ENCODE peak calls at places on chromosomes 12 and 14, in seven cellular contexts. One of them, this sample, is unnamed. For H3K9me3, the result is how much of the 10 kb centered on the place peaks cover.

GRCh38 chr14:82055511-82055910 is 521.9 kb upstream of the SEL1L start:
- DNase-seq in H9: no peak
- DNase-seq in NT2/D1: no peak
- DNase-seq in AG04450: no peak
- DNase-seq in HCT116: no peak
- DNase-seq in lung: no peak
- DNase-seq in astrocyte: no peak
- DNase-seq in this sample: no peak

GRCh38 chr12:123934829-123935228 is 37.8 kb downstream of the CCDC92 start:
- DNase-seq in HCT116: no peak
- DNase-seq in H9: no peak
- DNase-seq in AG04450: no peak
- DNase-seq in lung: no peak
- DNase-seq in astrocyte: peak
- DNase-seq in NT2/D1: no peak
- DNase-seq in this sample: no peak

GRCh38 chr14:32366256-32366655 is 37.2 kb downstream of the AKAP6 start:
- DNase-seq in NT2/D1: no peak
- DNase-seq in H9: no peak
- DNase-seq in astrocyte: peak
- DNase-seq in AG04450: no peak
- DNase-seq in lung: no peak
- DNase-seq in HCT116: no peak
- DNase-seq in this sample: no peak

GRCh38 chr14:20440882-20441281 is 4.9 kb upstream of the KLHL33 start:
- DNase-seq in astrocyte: no peak
- DNase-seq in NT2/D1: no peak
- DNase-seq in lung: no peak
- DNase-seq in HCT116: no peak
- DNase-seq in H9: no peak
- DNase-seq in AG04450: no peak
- DNase-seq in this sample: no peak

GRCh38 chr12:88509347-88509746 is 70.9 kb downstream of the KITLG start:
- DNase-seq in astrocyte: no peak
- DNase-seq in AG04450: no peak
- DNase-seq in lung: no peak
- DNase-seq in H9: no peak
- DNase-seq in HCT116: no peak
- DNase-seq in NT2/D1: no peak
- DNase-seq in this sample: no peak

GRCh38 chr14:34301107-34301734 is 160.8 kb downstream of the SPTSSA start:
- DNase-seq in AG04450: no peak
- DNase-seq in astrocyte: peak
- DNase-seq in HCT116: peak
- DNase-seq in NT2/D1: peak
- DNase-seq in lung: no peak
- DNase-seq in H9: no peak
- DNase-seq in this sample: no peak

GRCh38 chr12:86710110-86710509 is 453.9 kb upstream of the MGAT4C start:
- DNase-seq in AG04450: no peak
- DNase-seq in HCT116: no peak
- DNase-seq in lung: no peak
- DNase-seq in H9: no peak
- DNase-seq in astrocyte: peak
- DNase-seq in NT2/D1: no peak
- DNase-seq in this sample: no peak

GRCh38 chr14:89137514-89138163 is 279.4 kb downstream of the FOXN3 start:
- DNase-seq in lung: peak
- DNase-seq in AG04450: peak
- DNase-seq in astrocyte: peak
- DNase-seq in HCT116: peak
- DNase-seq in H9: no peak
- DNase-seq in NT2/D1: no peak
- DNase-seq in this sample: no peak

GRCh38 chr12:94020335-94020734 is 128.0 kb upstream of the PLXNC1 start:
- DNase-seq in HCT116: no peak
- DNase-seq in AG04450: no peak
- DNase-seq in astrocyte: no peak
- DNase-seq in H9: no peak
- DNase-seq in NT2/D1: no peak
- DNase-seq in lung: no peak
- DNase-seq in this sample: no peak

GRCh38 chr14:53953002-53953827 is 3.4 kb downstream of the BMP4 start:
- DNase-seq in AG04450: peak
- DNase-seq in lung: peak
- DNase-seq in H9: peak
- DNase-seq in astrocyte: peak
- DNase-seq in HCT116: no peak
- DNase-seq in NT2/D1: no peak
- DNase-seq in this sample: no peak

GRCh38 chr14:69559581-69560011 is 15.1 kb downstream of the CCDC177 start:
- DNase-seq in lung: no peak
- DNase-seq in NT2/D1: no peak
- DNase-seq in H9: no peak
- DNase-seq in AG04450: no peak
- DNase-seq in HCT116: no peak
- DNase-seq in astrocyte: no peak
- DNase-seq in this sample: no peak

GRCh38 chr14:67059576-67059975 is 129.7 kb upstream of the GARIN2 start:
- DNase-seq in NT2/D1: no peak
- DNase-seq in AG04450: no peak
- DNase-seq in HCT116: no peak
- DNase-seq in lung: no peak
- DNase-seq in H9: no peak
- DNase-seq in astrocyte: peak
- DNase-seq in this sample: no peak

GRCh38 chr12:83796527-83796926 is 1109.8 kb downstream of the TMTC2 start:
- DNase-seq in AG04450: no peak
- DNase-seq in astrocyte: no peak
- DNase-seq in NT2/D1: no peak
- DNase-seq in HCT116: peak
- DNase-seq in H9: no peak
- DNase-seq in lung: no peak
- DNase-seq in this sample: no peak

GRCh38 chr12:77243345-77243744 is 178.0 kb upstream of the E2F7 start:
- DNase-seq in lung: no peak
- DNase-seq in HCT116: no peak
- DNase-seq in H9: no peak
- DNase-seq in NT2/D1: no peak
- DNase-seq in AG04450: no peak
- DNase-seq in astrocyte: no peak
- DNase-seq in this sample: no peak

GRCh38 chr12:18677189-18677588 is 60.6 kb downstream of the PLCZ1 start:
- DNase-seq in lung: no peak
- DNase-seq in AG04450: no peak
- DNase-seq in H9: no peak
- DNase-seq in HCT116: no peak
- DNase-seq in NT2/D1: no peak
- DNase-seq in astrocyte: peak
- DNase-seq in this sample: no peak

GRCh38 chr12:50618864-50619609 is 114.3 kb downstream of the DIP2B start:
- DNase-seq in NT2/D1: no peak
- DNase-seq in HCT116: peak
- DNase-seq in AG04450: no peak
- DNase-seq in H9: no peak
- DNase-seq in astrocyte: peak
- DNase-seq in lung: no peak
- DNase-seq in this sample: no peak

GRCh38 chr14:25250516-25250915 is 200.6 kb upstream of the STXBP6 start:
- DNase-seq in HCT116: no peak
- DNase-seq in lung: no peak
- DNase-seq in H9: no peak
- DNase-seq in astrocyte: no peak
- DNase-seq in NT2/D1: no peak
- DNase-seq in AG04450: no peak
- DNase-seq in this sample: no peak

GRCh38 chr12:4418913-4419312 is 26.7 kb downstream of the FGF6 start:
- DNase-seq in H9: no peak
- DNase-seq in astrocyte: no peak
- DNase-seq in AG04450: no peak
- DNase-seq in lung: no peak
- DNase-seq in NT2/D1: no peak
- DNase-seq in HCT116: no peak
- DNase-seq in this sample: no peak

GRCh38 chr14:85622106-85622505 is 92.2 kb downstream of the FLRT2 start:
- DNase-seq in H9: no peak
- DNase-seq in AG04450: no peak
- DNase-seq in astrocyte: no peak
- DNase-seq in lung: no peak
- DNase-seq in HCT116: no peak
- DNase-seq in NT2/D1: no peak
- DNase-seq in this sample: no peak

GRCh38 chr12:122097641-122098364 is 19.2 kb downstream of the MLXIP start:
- DNase-seq in NT2/D1: no peak
- DNase-seq in lung: peak
- DNase-seq in AG04450: no peak
- DNase-seq in HCT116: no peak
- DNase-seq in astrocyte: peak
- DNase-seq in H9: no peak
- DNase-seq in this sample: no peak

GRCh38 chr12:122006186-122006926 is 15.3 kb upstream of the BCL7A start:
- DNase-seq in AG04450: no peak
- DNase-seq in lung: no peak
- DNase-seq in NT2/D1: no peak
- DNase-seq in astrocyte: no peak
- DNase-seq in HCT116: no peak
- DNase-seq in H9: no peak
- DNase-seq in this sample: no peak

GRCh38 chr12:131088701-131089525 is 135.2 kb downstream of the ADGRD1 start:
- DNase-seq in AG04450: no peak
- DNase-seq in HCT116: no peak
- DNase-seq in lung: no peak
- DNase-seq in astrocyte: no peak
- DNase-seq in H9: peak
- DNase-seq in NT2/D1: no peak
- DNase-seq in this sample: no peak

GRCh38 chr12:132310181-132311040 is 19.0 kb downstream of the GALNT9 start:
- DNase-seq in NT2/D1: no peak
- DNase-seq in lung: no peak
- DNase-seq in astrocyte: peak
- DNase-seq in AG04450: no peak
- DNase-seq in H9: no peak
- DNase-seq in HCT116: no peak
- DNase-seq in this sample: no peak

DNA sequence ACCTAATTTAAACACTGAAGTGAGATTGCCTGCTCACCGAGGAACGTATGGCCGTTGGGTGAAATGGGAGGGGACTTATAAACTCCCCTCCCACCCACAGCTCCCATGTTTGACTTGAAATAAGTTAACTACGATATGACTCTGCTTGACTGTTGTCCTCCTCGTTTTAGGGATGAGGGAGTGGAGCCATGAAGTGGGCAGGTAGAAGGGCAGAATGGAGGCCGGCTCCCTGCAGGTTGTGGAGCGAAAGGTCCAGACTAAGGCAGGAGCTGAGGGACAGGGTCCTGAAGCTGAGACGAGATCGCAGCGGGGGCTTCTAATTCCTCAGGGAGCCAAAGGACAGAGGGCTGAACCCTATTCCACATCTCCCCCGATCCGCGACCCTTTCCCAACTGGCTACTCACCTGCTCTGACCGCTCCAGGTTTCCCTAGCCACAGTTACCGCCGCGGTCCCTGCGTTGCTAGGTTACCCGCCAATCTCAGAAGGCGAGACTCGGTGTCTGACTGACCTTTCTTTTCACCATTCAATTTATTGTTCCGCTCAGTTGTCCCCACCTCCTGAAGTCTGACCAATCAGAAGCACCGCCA is 577 bp upstream of the TPCN1 start:
- DNase-seq in AG04450: no peak
- DNase-seq in HCT116: no peak
- DNase-seq in H9: no peak
- DNase-seq in lung: no peak
- DNase-seq in NT2/D1: no peak
- DNase-seq in astrocyte: no peak
- DNase-seq in this sample: no peak
- H3K9me3 ChIP-seq in AG04450: under half
- H3K9me3 ChIP-seq in HCT116: under half
- H3K9me3 ChIP-seq in H9: under half
- H3K9me3 ChIP-seq in lung: under half
- H3K9me3 ChIP-seq in NT2/D1: under half
- H3K9me3 ChIP-seq in astrocyte: under half
- H3K9me3 ChIP-seq in this sample: under half

GRCh38 chr14:29576997-29577396 is 350.6 kb downstream of the PRKD1 start:
- DNase-seq in HCT116: no peak
- DNase-seq in astrocyte: no peak
- DNase-seq in NT2/D1: no peak
- DNase-seq in AG04450: no peak
- DNase-seq in lung: no peak
- DNase-seq in H9: no peak
- DNase-seq in this sample: no peak
- H3K9me3 ChIP-seq in HCT116: under half
- H3K9me3 ChIP-seq in astrocyte: under half
- H3K9me3 ChIP-seq in NT2/D1: under half
- H3K9me3 ChIP-seq in AG04450: under half
- H3K9me3 ChIP-seq in lung: under half
- H3K9me3 ChIP-seq in H9: under half
- H3K9me3 ChIP-seq in this sample: under half

GRCh38 chr12:31966558-31967205 is 7.5 kb downstream of the RESF1 start:
- DNase-seq in NT2/D1: no peak
- DNase-seq in H9: no peak
- DNase-seq in HCT116: no peak
- DNase-seq in astrocyte: no peak
- DNase-seq in lung: no peak
- DNase-seq in AG04450: no peak
- DNase-seq in this sample: no peak
- H3K9me3 ChIP-seq in NT2/D1: half or more
- H3K9me3 ChIP-seq in H9: under half
- H3K9me3 ChIP-seq in HCT116: under half
- H3K9me3 ChIP-seq in astrocyte: under half
- H3K9me3 ChIP-seq in lung: under half
- H3K9me3 ChIP-seq in AG04450: under half
- H3K9me3 ChIP-seq in this sample: under half

GRCh38 chr12:53423597-53423996 is at the start of gene AMHR2:
- DNase-seq in NT2/D1: no peak
- DNase-seq in HCT116: no peak
- DNase-seq in lung: no peak
- DNase-seq in H9: no peak
- DNase-seq in AG04450: no peak
- DNase-seq in astrocyte: no peak
- DNase-seq in this sample: no peak

GRCh38 chr12:53414756-53415417 is 8.8 kb upstream of the AMHR2 start:
- DNase-seq in astrocyte: no peak
- DNase-seq in lung: no peak
- DNase-seq in NT2/D1: no peak
- DNase-seq in HCT116: no peak
- DNase-seq in AG04450: no peak
- DNase-seq in H9: no peak
- DNase-seq in this sample: no peak

GRCh38 chr12:53413485-53414215 is 10.0 kb upstream of the AMHR2 start:
- DNase-seq in astrocyte: no peak
- DNase-seq in NT2/D1: no peak
- DNase-seq in HCT116: no peak
- DNase-seq in lung: no peak
- DNase-seq in H9: no peak
- DNase-seq in AG04450: no peak
- DNase-seq in this sample: no peak

DNA sequence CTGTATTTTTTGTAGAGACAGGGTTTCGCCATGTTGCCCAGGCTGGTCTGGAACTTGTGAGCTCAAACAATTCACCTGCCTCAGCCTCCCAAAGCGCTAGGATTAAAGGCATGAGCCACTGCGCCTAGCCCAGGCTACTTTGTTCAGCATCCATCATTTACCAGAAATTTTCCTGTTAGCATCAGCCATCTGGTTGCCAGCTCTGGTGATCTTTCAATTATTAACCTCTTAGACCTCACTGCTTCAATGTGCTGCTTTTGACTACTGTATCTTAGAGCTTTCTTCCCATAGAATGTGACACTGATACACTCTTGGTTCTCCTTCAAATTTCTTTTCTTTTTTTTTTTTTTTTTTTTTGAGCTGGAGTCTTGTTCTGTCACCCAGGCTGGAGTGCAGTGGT is 5.4 kb upstream of the AMHR2 start:
- DNase-seq in HCT116: no peak
- DNase-seq in AG04450: no peak
- DNase-seq in lung: no peak
- DNase-seq in H9: no peak
- DNase-seq in NT2/D1: no peak
- DNase-seq in astrocyte: no peak
- DNase-seq in this sample: no peak
- H3K9me3 ChIP-seq in HCT116: under half
- H3K9me3 ChIP-seq in AG04450: under half
- H3K9me3 ChIP-seq in lung: under half
- H3K9me3 ChIP-seq in H9: under half
- H3K9me3 ChIP-seq in NT2/D1: under half
- H3K9me3 ChIP-seq in astrocyte: under half
- H3K9me3 ChIP-seq in this sample: under half